ENCODE peak calls at places on chromosome 20, in five cellular contexts. M is astrocyte of the hippocampus; U is dorsolateral prefrontal cortex; Y is activated T-cell treated with anti-CD3 and anti-CD28 coated beads, Interleukin-2, amount 50 U/mL, for 72 hours; J is activated CD4-positive, alpha-beta T cell treated with anti-CD3 and anti-CD28 coated beads, Interleukin-2, amount 10 ng/mL, durations not matched to agents 7 days and 5 days. F is an unnamed sample.

GRCh38 chr20:20367681-20368413 is at the start of gene INSM1:
- DNase-seq in M (peak), U (no peak), Y (peak), J (no peak), F (peak)

GRCh38 chr20:35145141-35145564 is 2.0 kb downstream of the EDEM2 start:
- DNase-seq in M (peak), U (no peak), Y (peak), J (peak), F (no peak)

GRCh38 chr20:52859156-52859887 is 112.8 kb upstream of the TSHZ2 start:
- DNase-seq in M (peak), U (no peak), Y (no peak), J (no peak), F (no peak)

GRCh38 chr20:64103871-64104666 is 3.3 kb downstream of the NPBWR2 start:
- DNase-seq in M (no peak), U (peak), Y (no peak), J (no peak), F (no peak)

GRCh38 chr20:33386673-33387072 is 14.6 kb downstream of the CDK5RAP1 start:
- DNase-seq in M (no peak), U (no peak), Y (no peak), J (no peak), F (no peak)

GRCh38 chr20:36606171-36607116 is 865 bp downstream of the RAB5IF start:
- DNase-seq in M (peak), U (no peak), Y (no peak), J (no peak), F (no peak)

GRCh38 chr20:3673551-3674070 is 8.2 kb downstream of the ADAM33 start:
- DNase-seq in M (no peak), U (no peak), Y (no peak), J (no peak), F (no peak)

GRCh38 chr20:3239867-3240775 is 1.1 kb upstream of the SLC4A11 start:
- DNase-seq in M (peak), U (no peak), Y (no peak), J (no peak), F (no peak)

GRCh38 chr20:415820-416322 is 7.8 kb downstream of the RBCK1 start:
- DNase-seq in M (no peak), U (no peak), Y (no peak), J (no peak), F (no peak)

GRCh38 chr20:48295966-48296421 is 510.7 kb upstream of the SULF2 start:
- DNase-seq in M (peak), U (peak), Y (no peak), J (no peak), F (peak)

GRCh38 chr20:48875233-48875913 is 46.1 kb upstream of the ARFGEF2 start:
- DNase-seq in M (no peak), U (no peak), Y (no peak), J (no peak), F (no peak)

GRCh38 chr20:47737923-47738322 is 47.4 kb downstream of the SULF2 start:
- DNase-seq in M (no peak), U (no peak), Y (no peak), J (no peak), F (no peak)

GRCh38 chr20:9331707-9332435 is 182.5 kb upstream of the LAMP5 start:
- DNase-seq in M (no peak), U (no peak), Y (no peak), J (no peak), F (no peak)

GRCh38 chr20:504632-505075 is 38.9 kb downstream of the CSNK2A1 start:
- DNase-seq in M (no peak), U (no peak), Y (no peak), J (no peak), F (no peak)

GRCh38 chr20:36796117-36796516 is 22.6 kb upstream of the DSN1 start:
- DNase-seq in M (no peak), U (no peak), Y (no peak), J (no peak), F (no peak)

F was measured in amygdala.